ENCODE peak calls at places on chromosomes 4 and X, in seven cellular contexts. Z is HCT116; D is astrocyte; B is PC-3; K is upper lobe of left lung; Y is CD8-positive, alpha-beta T cell; L is heart right ventricle. A is an unnamed sample. For H3K27me3, the result is how much of the 10 kb centered on the place peaks cover.

GRCh38 chr4:116358633-116359222 is 726.6 kb downstream of the TRAM1L1 start:
- DNase-seq in Z (peak), B (peak), Y (no peak), D (peak), K (peak), L (peak), A (peak)

GRCh38 chr4:21380861-21381260 is 567.7 kb downstream of the KCNIP4 start:
- DNase-seq in L (no peak), K (no peak), B (no peak), Y (no peak), D (no peak), Z (no peak), A (no peak)

GRCh38 chr4:111943796-111944203 is 201.5 kb upstream of the FAM241A start:
- DNase-seq in D (no peak), L (no peak), Z (peak), B (peak), K (peak), Y (no peak), A (no peak)

GRCh38 chr4:1910643-1911042 is 39.5 kb downstream of the NSD2 start:
- DNase-seq in Z (no peak), K (no peak), L (no peak), Y (no peak), D (peak), B (peak), A (peak)

GRCh38 chrX:123964155-123964554 is 2.6 kb downstream of the STAG2 start:
- DNase-seq in D (no peak), L (no peak), Y (no peak), B (peak), K (no peak), Z (no peak), A (no peak)

GRCh38 chr4:44663539-44664263 is 12.3 kb upstream of the YIPF7 start:
- DNase-seq in Z (no peak), K (no peak), B (no peak), D (no peak), L (no peak), Y (no peak), A (no peak)

GRCh38 chr4:94256144-94256783 is 48.6 kb downstream of the SMARCAD1 start:
- DNase-seq in B (no peak), K (no peak), L (no peak), Y (no peak), D (no peak), Z (no peak), A (no peak)

GRCh38 chrX:111348363-111348927 is 63.5 kb downstream of the DCX start:
- DNase-seq in D (no peak), B (no peak), K (no peak), Z (no peak), L (peak), Y (no peak), A (no peak)

GRCh38 chrX:139831689-139832456 is 101.0 kb downstream of the ATP11C start:
- DNase-seq in L (peak), Z (no peak), D (peak), Y (no peak), B (peak), K (no peak), A (no peak)

GRCh38 chr4:82380831-82381230 is 7.0 kb upstream of the HNRNPD start:
- DNase-seq in L (no peak), Y (no peak), K (no peak), D (no peak), B (no peak), Z (no peak), A (no peak)

GRCh38 chrX:112630187-112630586 is 49.6 kb downstream of the LHFPL1 start:
- DNase-seq in D (no peak), K (no peak), B (no peak), Z (no peak), Y (no peak), L (no peak), A (no peak)

GRCh38 chrX:9343971-9344370 is 120.9 kb upstream of the TBL1X start:
- DNase-seq in Z (no peak), B (no peak), K (no peak), L (no peak), D (no peak), Y (no peak), A (no peak)

GRCh38 chrX:41634284-41634683 is 54.5 kb upstream of the GPR34 start:
- DNase-seq in D (peak), Z (no peak), B (no peak), Y (no peak), L (no peak), K (no peak), A (no peak)

GRCh38 chrX:118976599-118977340 is 2.4 kb downstream of the LONRF3 start:
- DNase-seq in L (peak), Y (no peak), B (peak), Z (no peak), D (no peak), K (peak), A (no peak)

GRCh38 chr4:76238236-76238635 is 13.3 kb upstream of the FAM47E start:
- DNase-seq in D (no peak), K (no peak), B (no peak), L (no peak), Z (no peak), Y (no peak), A (no peak)

GRCh38 chrX:115013705-115014104 is 3.7 kb downstream of the IL13RA2 start:
- DNase-seq in Y (no peak), D (no peak), B (peak), Z (no peak), L (no peak), K (no peak), A (no peak)

GRCh38 chr4:96602661-96603060 is 762.8 kb downstream of the PDHA2 start:
- DNase-seq in B (peak), Y (no peak), Z (peak), K (no peak), D (peak), L (no peak), A (no peak)

GRCh38 chrX:63884821-63885790 is 100.1 kb upstream of the ARHGEF9 start:
- DNase-seq in D (no peak), L (no peak), Y (no peak), Z (no peak), B (no peak), K (no peak), A (no peak)

GRCh38 chr4:23368081-23368697 is 521.7 kb downstream of the PPARGC1A start:
- DNase-seq in Y (no peak), L (peak), B (peak), K (peak), D (no peak), Z (no peak), A (no peak)

GRCh38 chrX:118603981-118604380 is 108.4 kb downstream of the DOCK11 start:
- DNase-seq in Z (peak), D (peak), B (peak), K (peak), Y (peak), L (peak), A (no peak)

GRCh38 chr4:14865804-14866203 is 136.5 kb upstream of the CPEB2 start:
- DNase-seq in L (no peak), Y (no peak), D (no peak), K (no peak), Z (no peak), B (no peak), A (no peak)

GRCh38 chr4:78057135-78057599 is at the start of gene FRAS1:
- DNase-seq in Y (no peak), L (peak), D (peak), Z (no peak), B (peak), K (peak), A (no peak)

GRCh38 chr4:53899544-53900274 is 164.7 kb downstream of the CHIC2 start:
- DNase-seq in L (no peak), B (no peak), Z (no peak), D (peak), K (no peak), Y (no peak), A (no peak)

GRCh38 chrX:20001615-20002014 is 10.8 kb upstream of the BCLAF3 start:
- DNase-seq in D (no peak), Z (no peak), B (no peak), Y (no peak), L (no peak), K (no peak), A (no peak)

GRCh38 chr4:166594326-166594946 is 639.9 kb downstream of the SPOCK3 start:
- DNase-seq in Z (peak), Y (no peak), K (no peak), L (peak), B (peak), D (peak), A (peak)

GRCh38 chr4:75254745-75255144 is 259.5 kb downstream of the RCHY1 start:
- DNase-seq in K (no peak), Y (no peak), L (no peak), D (no peak), B (no peak), Z (no peak), A (no peak)

GRCh38 chr4:2318885-2319284 is 57.0 kb upstream of the MXD4 start:
- DNase-seq in K (peak), L (no peak), D (no peak), Z (no peak), B (no peak), Y (no peak), A (no peak)

GRCh38 chr4:163631288-163631687 is 136.8 kb downstream of the TMA16 start:
- DNase-seq in K (no peak), D (no peak), L (no peak), B (no peak), Y (no peak), Z (no peak), A (no peak)

GRCh38 chr4:23889814-23890269 is at the start of gene PPARGC1A:
- DNase-seq in L (peak), Y (no peak), D (peak), K (peak), Z (no peak), B (no peak), A (peak)

GRCh38 chr4:37629713-37630112 is 56.5 kb downstream of the RELL1 start:
- DNase-seq in L (no peak), Y (no peak), D (no peak), Z (no peak), K (no peak), B (no peak), A (no peak)

GRCh38 chr4:108425988-108426387 is 194.4 kb upstream of the RPL34 start:
- DNase-seq in Y (no peak), K (no peak), B (peak), Z (no peak), L (no peak), D (peak), A (peak)

GRCh38 chrX:129741880-129742758 is 3.3 kb downstream of the XPNPEP2 start:
- DNase-seq in B (no peak), L (peak), Y (no peak), K (no peak), Z (no peak), D (no peak), A (no peak)

GRCh38 chr4:71415491-71415890 is 76.7 kb downstream of the SLC4A4 start:
- DNase-seq in D (peak), Y (no peak), B (peak), K (no peak), L (no peak), Z (no peak), A (no peak)

GRCh38 chr4:137529432-137529831 is 2.9 kb downstream of the PCDH18 start:
- DNase-seq in Z (no peak), K (no peak), D (no peak), B (no peak), L (no peak), Y (no peak), A (no peak)

GRCh38 chr4:137531951-137532868 is at the start of gene PCDH18:
- DNase-seq in B (peak), Y (no peak), D (peak), Z (no peak), L (peak), K (peak), A (peak)

GRCh38 chr4:137532869-137533236 is 559 bp upstream of the PCDH18 start:
- DNase-seq in B (no peak), Z (no peak), Y (no peak), D (peak), L (no peak), K (no peak), A (no peak)

GRCh38 chr4:137530176-137530575 is 2.1 kb downstream of the PCDH18 start:
- DNase-seq in D (peak), Z (no peak), Y (no peak), L (no peak), B (no peak), K (no peak), A (no peak)

DNA sequence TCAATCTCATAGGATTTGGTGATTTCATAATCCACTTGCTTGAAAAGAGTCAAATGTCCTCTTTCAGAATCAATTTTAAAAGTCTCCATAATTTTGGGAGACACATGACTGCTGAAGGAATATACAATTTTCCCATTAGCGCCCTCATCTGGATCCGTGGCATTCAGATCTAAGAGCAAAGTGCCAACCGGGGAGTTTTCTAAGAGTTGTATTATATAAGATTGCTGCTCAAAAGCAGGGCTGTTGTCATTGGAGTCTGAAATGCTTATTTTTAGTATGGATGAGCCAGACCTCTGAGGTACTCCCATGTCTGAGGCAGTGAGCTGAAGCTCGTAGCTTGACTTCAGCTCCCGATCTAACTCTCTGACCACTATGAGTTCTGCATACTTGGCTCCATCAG is 1.2 kb downstream of the PCDH18 start:
- DNase-seq in L (peak), Y (no peak), Z (no peak), B (peak), K (no peak), D (no peak), A (no peak)
- H3K4me3 ChIP-seq in L (peak), Y (no peak), Z (no peak), B (peak), K (no peak), D (peak), A (peak)

GRCh38 chr4:18022572-18023039 is 1.1 kb upstream of the LCORL start:
- DNase-seq in D (no peak), B (no peak), L (no peak), Z (no peak), K (no peak), Y (no peak), A (no peak)

GRCh38 chr4:18021470-18021719 is 160 bp downstream of the LCORL start:
- DNase-seq in L (no peak), K (no peak), D (no peak), B (no peak), Z (no peak), Y (no peak), A (no peak)

GRCh38 chr4:18020671-18021469 is 685 bp downstream of the LCORL start:
- DNase-seq in Y (peak), B (peak), L (peak), Z (peak), K (peak), D (peak), A (peak)

GRCh38 chr4:18020145-18020670 is 1.3 kb downstream of the LCORL start:
- DNase-seq in D (no peak), B (peak), Z (no peak), Y (no peak), L (no peak), K (peak), A (no peak)

GRCh38 chr4:18021720-18022571 is at the start of gene LCORL:
- DNase-seq in Y (peak), L (peak), K (peak), Z (peak), D (peak), B (peak), A (peak)
- TF ChIP-seq CTCF in Y (no peak), L (no peak), K (no peak), Z (no peak), D (no peak), B (no peak), A (no peak)

GRCh38 chr4:189869236-189869635 is 71.4 kb upstream of the FRG1 start:
- DNase-seq in L (no peak), B (no peak), Y (no peak), D (no peak), Z (no peak), K (no peak), A (no peak)

GRCh38 chr4:189874591-189874990 is 66.1 kb upstream of the FRG1 start:
- DNase-seq in D (no peak), Z (no peak), L (no peak), B (no peak), K (no peak), Y (no peak), A (no peak)

DNA sequence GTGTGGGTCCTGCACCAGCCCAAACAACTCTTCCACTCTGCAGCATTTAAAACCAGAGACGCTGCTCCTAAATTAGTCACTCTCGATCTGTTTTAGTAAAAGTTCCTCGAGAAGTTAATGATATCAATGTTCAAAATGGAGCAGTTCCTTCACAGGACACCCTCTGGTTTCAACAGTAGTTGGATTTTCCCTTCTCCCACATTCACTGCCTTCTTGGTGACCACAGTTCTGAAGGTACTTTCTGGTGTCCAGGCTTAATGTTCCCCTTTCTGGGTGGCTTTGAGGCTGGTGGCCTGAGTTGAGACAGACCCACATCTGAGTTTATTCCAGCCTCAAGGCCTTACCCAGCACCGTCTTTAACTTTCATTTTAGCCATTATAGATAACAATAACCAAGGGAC is 69.8 kb upstream of the FRG1 start:
- DNase-seq in D (no peak), Y (no peak), K (no peak), L (no peak), B (no peak), Z (no peak), A (no peak)
- H3K27me3 ChIP-seq in D (under half), Y (under half), K (under half), L (under half), B (under half), Z (under half), A (under half)

GRCh38 chr4:39889226-39889625 is 88.5 kb downstream of the PDS5A start:
- DNase-seq in K (no peak), L (no peak), Z (no peak), D (no peak), Y (no peak), B (no peak), A (no peak)
- H3K4me3 ChIP-seq in K (no peak), L (no peak), Z (no peak), D (no peak), Y (no peak), B (no peak), A (no peak)

GRCh38 chrX:100413231-100413630 is 3.2 kb upstream of the PCDH19 start:
- DNase-seq in Y (no peak), D (peak), L (peak), K (no peak), B (peak), Z (no peak), A (no peak)
- TF ChIP-seq CTCF in Y (no peak), D (peak), L (peak), K (peak), B (peak), Z (peak), A (peak)

GRCh38 chrX:10465254-10465653 is 155.1 kb downstream of the MID1 start:
- DNase-seq in Y (no peak), K (no peak), D (no peak), B (no peak), Z (no peak), L (no peak), A (no peak)
- H3K27me3 ChIP-seq in Y (under half), K (under half), D (under half), B (under half), Z (under half), L (under half), A (under half)